ENCODE peak calls at places on chromosomes 16 and 17, in ten cellular contexts. E is left ventricle myocardium inferior, H is gastrocnemius medialis, J is HFF-Myc, V is lower leg skin, A is AG04450, B is AG10803, Q is psoas muscle, G is fibroblast of mammary gland, F is cardiac fibroblast. W is an unnamed sample.

GRCh38 chr17:39722965-39723848 is 7.1 kb downstream of the MIEN1 start:
- DNase-seq in A (no peak), Q (no peak), H (no peak), V (no peak), G (no peak), J (no peak), F (no peak), E (no peak), B (no peak), W (peak; percentile 23)

GRCh38 chr16:78553268-78554044 is 454.0 kb downstream of the WWOX start:
- DNase-seq in G (no peak), J (no peak), H (no peak), E (no peak), Q (no peak), A (no peak), F (no peak), V (no peak), B (no peak), W (no peak)

GRCh38 chr16:28189237-28189636 is 22.5 kb downstream of the XPO6 start:
- DNase-seq in F (peak; percentile 52), G (peak; percentile 50), B (no peak), Q (no peak), A (no peak), V (no peak), E (no peak), H (no peak), J (no peak), W (peak; percentile 59)

GRCh38 chr16:17273142-17273561 is 197.6 kb downstream of the XYLT1 start:
- DNase-seq in V (no peak), A (peak; percentile 76), J (peak; percentile 38), F (peak; percentile 85), E (no peak), Q (no peak), G (peak; percentile 91), H (no peak), B (peak; percentile 94), W (peak; percentile 15)

GRCh38 chr16:9596788-9597187 is 505.3 kb downstream of the HAPSTR1 start:
- DNase-seq in H (no peak), E (no peak), J (no peak), B (no peak), Q (no peak), F (no peak), A (no peak), V (no peak), G (no peak), W (no peak)

GRCh38 chr17:55434721-55435120 is 13.1 kb upstream of the MMD start:
- DNase-seq in V (no peak), E (no peak), B (no peak), Q (no peak), A (no peak), H (no peak), F (peak; percentile 49), G (peak; percentile 70), J (no peak), W (peak; percentile 44)

GRCh38 chr16:25007284-25007984 is 7.7 kb downstream of the ARHGAP17 start:
- DNase-seq in G (peak; percentile 87), F (peak; percentile 83), V (no peak), E (no peak), H (no peak), J (no peak), A (no peak), Q (no peak), B (peak; percentile 72), W (no peak)

GRCh38 chr16:685967-686366 is 1.8 kb upstream of the JMJD8 start:
- DNase-seq in G (peak; percentile 54), J (no peak), E (no peak), F (peak; percentile 51), V (no peak), B (peak; percentile 40), H (no peak), A (no peak), Q (no peak), W (peak; percentile 49)

GRCh38 chr17:33183487-33184026 is 109.5 kb downstream of the ASIC2 start:
- DNase-seq in E (no peak), H (no peak), F (no peak), A (no peak), Q (no peak), V (no peak), J (no peak), G (no peak), B (peak; percentile 45), W (peak; percentile 60)

GRCh38 chr17:15954222-15954621 is 9.3 kb downstream of the ADORA2B start:
- DNase-seq in J (no peak), B (peak; percentile 86), Q (no peak), H (no peak), V (no peak), E (no peak), F (peak; percentile 88), A (peak; percentile 72), G (peak; percentile 84), W (peak; percentile 97)

GRCh38 chr17:79461041-79461440 is 149.8 kb downstream of the RBFOX3 start:
- DNase-seq in Q (no peak), J (no peak), F (peak; percentile 18), V (no peak), E (no peak), G (peak; percentile 20), A (no peak), B (peak; percentile 34), H (no peak), W (no peak)

GRCh38 chr17:73342057-73342522 is 30.3 kb upstream of the CDC42EP4 start:
- DNase-seq in Q (no peak), H (peak; percentile 29), E (peak; percentile 53), F (peak; percentile 92), V (no peak), G (peak; percentile 69), J (peak; percentile 51), B (peak; percentile 87), A (no peak), W (peak; percentile 84)

GRCh38 chr16:19810817-19811731 is 73.6 kb downstream of the GPRC5B start:
- DNase-seq in A (peak; percentile 77), E (no peak), F (peak; percentile 91), V (no peak), H (no peak), G (peak; percentile 77), B (peak; percentile 31), Q (no peak), J (no peak), W (peak; percentile 20)

GRCh38 chr17:82216301-82217119 is 3.9 kb upstream of the CCDC57 start:
- DNase-seq in A (no peak), F (peak; percentile 90), H (no peak), E (peak; percentile 66), Q (peak; percentile 85), J (peak; percentile 52), V (peak; percentile 76), G (peak; percentile 85), B (peak; percentile 96), W (peak; percentile 82)

GRCh38 chr16:29710227-29711219 is 31.5 kb downstream of the QPRT start:
- DNase-seq in G (peak; percentile 79), A (peak; percentile 48), E (no peak), F (peak; percentile 82), V (no peak), Q (no peak), H (no peak), B (peak; percentile 69), J (peak; percentile 61), W (peak; percentile 70)

GRCh38 chr17:74746922-74747321 is 1.5 kb upstream of the NHERF1 start:
- DNase-seq in A (no peak), E (peak; percentile 18), F (no peak), Q (no peak), V (no peak), B (no peak), G (no peak), J (no peak), H (no peak), W (no peak)

GRCh38 chr17:17345686-17346427 is 42.7 kb downstream of the NT5M start:
- DNase-seq in E (no peak), A (no peak), Q (no peak), G (no peak), V (no peak), B (no peak), H (no peak), F (no peak), J (no peak), W (no peak)

GRCh38 chr16:2152695-2153506 is 2.7 kb upstream of the TRAF7 start:
- DNase-seq in G (peak; percentile 40), Q (no peak), F (peak; percentile 16), A (no peak), E (no peak), B (no peak), V (no peak), J (no peak), H (no peak), W (peak; percentile 35)
- TF ChIP-seq CTCF in G (no peak), Q (no peak), F (no peak), A (no peak), E (no peak), B (no peak), V (no peak), J (no peak), H (no peak), W (no peak)

DNA sequence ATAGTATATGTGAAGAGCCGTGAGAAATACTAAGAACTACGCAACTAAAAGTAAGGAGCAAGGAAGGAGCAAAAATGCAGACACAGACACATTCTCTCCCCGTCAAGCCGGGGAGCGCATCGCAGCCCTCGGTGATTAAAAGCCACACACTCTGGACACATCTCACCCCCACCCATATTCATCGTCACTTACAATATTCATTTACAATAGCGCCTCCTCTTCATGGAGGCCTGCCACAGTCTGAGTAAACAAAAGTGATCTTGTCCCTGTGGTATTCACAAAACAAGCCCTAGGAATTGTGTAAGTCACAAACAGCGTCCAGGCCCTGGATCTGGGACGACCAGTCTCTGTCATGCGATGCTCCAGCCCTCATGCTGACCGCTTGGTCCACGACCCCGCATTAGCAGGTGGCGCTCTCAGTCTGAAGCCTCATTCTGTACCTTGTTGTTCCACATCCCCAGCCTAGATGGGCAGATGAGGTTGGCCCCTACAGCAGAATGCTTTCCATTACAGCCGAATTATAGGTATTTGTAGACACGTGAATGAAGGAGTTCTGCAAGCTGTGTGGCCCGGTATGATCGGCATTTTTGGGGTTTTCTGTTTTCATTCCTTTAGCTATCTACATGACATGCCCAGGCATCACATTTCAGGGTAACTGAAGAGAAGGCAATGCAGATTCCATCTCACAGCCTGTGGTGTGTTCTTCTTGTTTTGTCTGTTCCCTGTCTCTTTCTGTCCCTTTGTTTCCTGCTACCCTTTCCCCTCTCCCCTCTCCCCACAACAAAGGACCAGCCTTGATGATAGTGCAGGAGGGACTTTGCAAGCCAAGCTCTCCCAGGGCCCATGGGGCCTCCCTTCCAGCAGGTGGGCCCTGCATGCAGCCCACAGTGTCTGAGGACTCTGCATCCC is 207.1 kb downstream of the RPTOR start:
- DNase-seq in B (peak; percentile 96), H (peak; percentile 97), E (no peak), A (no peak), V (peak; percentile 82), G (peak; percentile 78), J (no peak), F (no peak), Q (peak; percentile 94), W (no peak)
- H3K4me3 ChIP-seq in B (peak overlapping the region; percentile 61), H (peak overlapping the region; percentile 34), E (no peak overlapping the region), A (no peak overlapping the region), V (no peak overlapping the region), G (no peak overlapping the region), J (peak overlapping the region; percentile 5), F (no peak overlapping the region), Q (peak overlapping the region; percentile 59), W (no peak overlapping the region)

GRCh38 chr16:50296807-50297206 is 30.5 kb downstream of the ADCY7 start:
- DNase-seq in A (no peak), J (no peak), V (no peak), Q (peak; percentile 30), G (no peak), H (no peak), B (no peak), E (no peak), F (no peak), W (no peak)
- TF ChIP-seq CTCF in A (no peak), J (no peak), V (no peak), Q (no peak), G (no peak), H (no peak), B (no peak), E (no peak), F (no peak), W (no peak)

GRCh38 chr17:8003594-8004181 is 1.3 kb downstream of the GUCY2D start:
- DNase-seq in Q (no peak), H (no peak), A (no peak), J (no peak), B (no peak), V (no peak), G (no peak), F (no peak), E (no peak), W (no peak)
- H3K4me3 ChIP-seq in Q (peak overlapping the region; percentile 56), H (peak overlapping the region; percentile 44), A (no peak overlapping the region), J (no peak overlapping the region), B (no peak overlapping the region), V (no peak overlapping the region), G (no peak overlapping the region), F (no peak overlapping the region), E (peak overlapping the region; percentile 60), W (no peak overlapping the region)

W was measured in epithelial cell of esophagus.